ENCODE peak calls at places on chromosomes 16 and 17, in four cellular contexts. I, D, M and A are unnamed samples. For H3K4me1 and H3K79me1, the result is how much of the 10 kb centered on the place peaks cover.

GRCh38 chr17:55969577-55969976 is 183.7 kb upstream of the ANKFN1 start:
- DNase-seq in I (no peak), D (no peak), M (peak), A (no peak)

GRCh38 chr17:75693500-75694481 is 26.7 kb downstream of the SAP30BP start:
- DNase-seq in I (no peak), D (peak), M (peak), A (no peak)

GRCh38 chr16:7025616-7026190 is 306.9 kb upstream of the RBFOX1 start:
- DNase-seq in I (peak), D (no peak), M (peak), A (peak)

GRCh38 chr17:39709319-39709997 is 9.6 kb downstream of the ERBB2 start:
- DNase-seq in I (no peak), D (no peak), M (no peak), A (no peak)

GRCh38 chr16:67884684-67885083 is at the start of gene NRN1L:
- DNase-seq in I (peak), D (peak), M (peak), A (peak)

GRCh38 chr16:61237804-61238485 is 798.3 kb downstream of the CDH8 start:
- DNase-seq in I (no peak), D (no peak), M (peak), A (no peak)

GRCh38 chr17:79809530-79810137 is 12.8 kb upstream of the CBX8 start:
- DNase-seq in I (peak), D (no peak), M (no peak), A (no peak)

GRCh38 chr17:40936976-40937375 is 470 bp downstream of the KRT23 start:
- DNase-seq in I (no peak), D (no peak), M (peak), A (peak)

GRCh38 chr17:57899391-57899790 is 49.5 kb upstream of the MRPS23 start:
- DNase-seq in I (no peak), D (no peak), M (no peak), A (no peak)

GRCh38 chr17:29593546-29594440 is 861 bp downstream of the ANKRD13B start:
- DNase-seq in I (peak), D (peak), M (peak), A (no peak)

GRCh38 chr16:47037396-47037745 is 63.9 kb upstream of the DNAJA2 start:
- DNase-seq in I (no peak), D (no peak), M (no peak), A (peak)

GRCh38 chr17:31693433-31694210 is 165.4 kb downstream of the COPRS start:
- DNase-seq in I (peak), D (no peak), M (no peak), A (no peak)

GRCh38 chr17:31275126-31275525 is 21.9 kb downstream of the OMG start:
- DNase-seq in I (no peak), D (peak), M (no peak), A (peak)

GRCh38 chr17:9240659-9241370 is 219.5 kb downstream of the NTN1 start:
- DNase-seq in I (no peak), D (peak), M (peak), A (peak)

GRCh38 chr16:88732961-88733294 is 26.6 kb downstream of the CTU2 start:
- DNase-seq in I (no peak), D (no peak), M (no peak), A (no peak)

GRCh38 chr17:74274703-74275340 is 788 bp downstream of the DNAI2 start:
- DNase-seq in I (no peak), D (no peak), M (no peak), A (no peak)

GRCh38 chr17:65027305-65027704 is 29.2 kb downstream of the GNA13 start:
- DNase-seq in I (no peak), D (peak), M (peak), A (peak)

GRCh38 chr17:628507-628941 is 86.1 kb downstream of the VPS53 start:
- DNase-seq in I (no peak), D (no peak), M (no peak), A (no peak)

GRCh38 chr16:85227924-85228462 is 115.7 kb upstream of the CIBAR2 start:
- DNase-seq in I (no peak), D (peak), M (peak), A (no peak)

GRCh38 chr16:84845496-84846002 is 25.8 kb downstream of the CRISPLD2 start:
- DNase-seq in I (no peak), D (no peak), M (no peak), A (no peak)

GRCh38 chr17:35245196-35245486 is 2.3 kb downstream of the SLFN5 start:
- DNase-seq in I (no peak), D (peak), M (peak), A (no peak)

GRCh38 chr17:56222255-56222654 is 69.0 kb downstream of the ANKFN1 start:
- DNase-seq in I (no peak), D (peak), M (peak), A (no peak)

GRCh38 chr17:43114101-43114691 is 11.0 kb downstream of the BRCA1 start:
- DNase-seq in I (no peak), D (no peak), M (no peak), A (peak)

GRCh38 chr16:20042848-20043247 is 30.8 kb downstream of the GPR139 start:
- DNase-seq in I (no peak), D (no peak), M (no peak), A (peak)

GRCh38 chr16:82955836-82956348 is 329.1 kb downstream of the CDH13 start:
- DNase-seq in I (no peak), D (no peak), M (no peak), A (no peak)

GRCh38 chr16:85455534-85455933 is 157.6 kb upstream of the GSE1 start:
- DNase-seq in I (no peak), D (no peak), M (no peak), A (no peak)

GRCh38 chr16:89052191-89052787 is 41.4 kb upstream of the ACSF3 start:
- DNase-seq in I (no peak), D (no peak), M (no peak), A (no peak)

GRCh38 chr17:66661411-66661843 is 173.5 kb upstream of the CACNG5 start:
- DNase-seq in I (no peak), D (peak), M (no peak), A (peak)

GRCh38 chr16:30112197-30113030 is 923 bp downstream of the GDPD3 start:
- DNase-seq in I (peak), D (peak), M (peak), A (peak)

GRCh38 chr17:9381068-9381467 is 194.6 kb downstream of the STX8 start:
- DNase-seq in I (no peak), D (peak), M (no peak), A (no peak)

GRCh38 chr16:85037050-85037410 is 9.4 kb downstream of the KIAA0513 start:
- DNase-seq in I (no peak), D (peak), M (no peak), A (peak)

GRCh38 chr17:77924757-77925336 is 33.7 kb upstream of the TNRC6C start:
- DNase-seq in I (peak), D (peak), M (peak), A (no peak)

GRCh38 chr17:62727916-62728672 is 80.0 kb downstream of the MARCHF10 start:
- DNase-seq in I (no peak), D (no peak), M (peak), A (peak)

GRCh38 chr17:45223541-45224528 is 2.1 kb downstream of the FMNL1 start:
- DNase-seq in I (no peak), D (no peak), M (no peak), A (no peak)

GRCh38 chr16:84486126-84486525 is 18.3 kb downstream of the MEAK7 start:
- DNase-seq in I (peak), D (no peak), M (no peak), A (no peak)

GRCh38 chr16:15509593-15510520 is 75.5 kb downstream of the BMERB1 start:
- DNase-seq in I (peak), D (peak), M (peak), A (no peak)

GRCh38 chr17:8158267-8159031 is 4.3 kb downstream of the VAMP2 start:
- DNase-seq in I (peak), D (peak), M (peak), A (peak)
- H3K4me1 ChIP-seq in I (under half), D (under half), M (under half), A (under half)

GRCh38 chr17:18252160-18252559 is 6.4 kb downstream of the FLII start:
- DNase-seq in I (no peak), D (no peak), M (no peak), A (no peak)

GRCh38 chr17:18253187-18253884 is 5.2 kb downstream of the FLII start:
- DNase-seq in I (no peak), D (no peak), M (no peak), A (no peak)

GRCh38 chr17:18250708-18251107 is 7.8 kb downstream of the FLII start:
- DNase-seq in I (no peak), D (no peak), M (no peak), A (no peak)

GRCh38 chr17:18250259-18250658 is 8.3 kb downstream of the FLII start:
- DNase-seq in I (no peak), D (no peak), M (no peak), A (peak)

DNA sequence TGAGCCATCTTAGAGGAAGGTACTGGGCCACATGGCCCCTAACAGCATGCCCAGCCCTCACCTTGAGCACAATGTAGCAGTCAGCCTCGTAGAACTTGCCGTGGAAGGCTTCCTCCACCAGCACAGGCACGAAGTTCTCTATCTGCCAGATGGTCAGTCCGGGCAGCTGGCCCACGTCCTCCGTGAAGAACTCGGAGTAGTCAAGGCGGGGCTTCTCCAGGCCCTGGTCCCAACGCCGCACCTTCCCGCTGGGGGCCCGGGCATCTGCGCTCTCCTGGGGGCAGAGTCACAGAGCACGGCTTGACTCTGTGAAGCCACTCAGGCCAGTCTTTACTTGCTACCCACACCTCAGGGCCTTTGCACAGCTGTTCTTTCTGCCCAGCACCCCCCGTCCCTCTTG is 7.3 kb downstream of the FLII start:
- DNase-seq in I (no peak), D (no peak), M (no peak), A (no peak)
- H3K79me1 ChIP-seq in I (under half), D (under half), M (under half), A (under half)

GRCh38 chr16:57665541-57665940 is 2.6 kb upstream of the ADGRG3 start:
- DNase-seq in I (no peak), D (no peak), M (no peak), A (no peak)

GRCh38 chr16:57661936-57662906 is 5.9 kb upstream of the ADGRG3 start:
- DNase-seq in I (no peak), D (no peak), M (no peak), A (no peak)

GRCh38 chr16:57664662-57665025 is 3.5 kb upstream of the ADGRG3 start:
- DNase-seq in I (no peak), D (no peak), M (no peak), A (peak)

GRCh38 chr16:57663436-57663835 is 4.7 kb upstream of the ADGRG3 start:
- DNase-seq in I (no peak), D (no peak), M (no peak), A (no peak)

GRCh38 chr16:57663917-57664661 is 4.0 kb upstream of the ADGRG3 start:
- DNase-seq in I (no peak), D (no peak), M (peak), A (no peak)
- H3K4me1 ChIP-seq in I (under half), D (under half), M (under half), A (under half)

DNA sequence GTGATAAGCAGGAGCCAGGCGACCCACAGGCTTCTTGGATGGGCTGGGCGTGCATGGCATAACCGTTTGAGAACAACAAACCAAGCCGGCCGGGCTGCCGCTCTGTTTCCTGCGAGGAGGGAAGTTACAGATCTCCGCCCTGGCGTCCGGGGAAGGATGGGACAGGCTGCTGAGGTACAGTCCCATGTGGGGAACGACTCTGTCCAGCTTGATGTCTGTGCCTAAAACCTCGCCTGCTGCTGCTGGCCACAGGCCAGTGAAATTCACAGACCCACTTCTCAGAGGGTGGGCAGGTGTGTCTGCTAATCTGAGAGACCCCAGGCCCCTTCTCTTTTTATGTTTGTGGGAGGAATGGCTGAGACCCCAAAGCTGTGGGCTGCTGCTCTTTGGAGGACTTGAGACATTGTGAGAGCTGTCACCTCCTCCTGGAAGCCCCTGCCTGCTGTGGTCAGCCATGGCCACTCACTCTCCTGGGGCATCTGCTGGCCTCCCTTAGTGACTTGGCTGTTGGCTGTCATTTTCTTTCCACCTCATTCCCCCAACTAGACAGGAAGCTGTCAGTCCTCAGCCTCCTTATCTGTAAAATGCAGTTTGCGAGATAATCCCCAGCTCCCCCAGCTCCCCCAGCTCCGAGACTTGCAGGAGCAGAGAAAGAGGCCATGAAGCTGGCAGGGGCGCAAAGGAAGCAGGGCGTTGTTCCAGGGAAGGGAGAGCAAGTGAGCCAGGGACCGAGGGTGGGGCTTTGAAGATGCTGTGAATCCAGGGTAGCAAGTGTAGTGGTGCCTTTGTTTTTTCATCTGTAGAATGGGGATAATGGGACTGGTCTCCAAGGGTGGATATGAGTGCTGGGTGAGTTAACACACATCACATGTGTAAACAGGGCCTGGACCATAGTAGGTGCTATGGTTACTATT is 51.0 kb downstream of the CMIP start:
- DNase-seq in I (no peak), D (no peak), M (no peak), A (no peak)
- H3K79me1 ChIP-seq in I (under half), D (half or more), M (under half), A (under half)

DNA sequence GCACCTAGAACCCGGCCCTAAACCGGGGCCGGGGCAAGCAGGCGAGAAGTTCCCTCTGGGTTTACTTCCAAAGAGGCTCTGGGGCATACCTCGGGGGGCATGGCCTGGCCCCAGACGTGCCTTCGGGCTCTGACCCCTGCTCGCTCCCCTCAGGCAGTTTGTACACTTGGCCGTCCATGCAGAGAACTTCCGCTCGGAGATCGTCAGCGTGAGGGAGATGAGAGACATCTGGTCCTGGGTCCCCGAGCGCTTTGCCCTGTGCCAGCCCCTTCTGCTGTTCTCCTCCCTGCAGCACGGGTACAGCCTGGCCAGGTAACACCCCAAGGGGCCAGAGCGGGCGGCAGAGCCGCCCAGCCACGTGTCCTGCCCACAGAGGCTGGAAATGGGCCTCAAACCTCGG is 15.7 kb upstream of the ATP6V0C start:
- DNase-seq in I (no peak), D (no peak), M (no peak), A (no peak)
- H3K4me1 ChIP-seq in I (under half), D (under half), M (under half), A (under half)